ENCODE peak calls at places on chromosomes 4 and X, in seven cellular contexts. Y is heart left ventricle, T is RWPE2, V is heart right ventricle, D is PC-3, P is adipocyte, A is left ventricle myocardium inferior. M is an unnamed sample.

GRCh38 chr4:38681283-38682066 is 17.5 kb downstream of the KLF3 start:
- DNase-seq in V (no peak), Y (peak; percentile 40), T (no peak), D (no peak), A (no peak), P (no peak), M (no peak)

GRCh38 chr4:161916010-161916409 is 247.8 kb downstream of the FSTL5 start:
- DNase-seq in Y (no peak), V (no peak), A (no peak), P (no peak), D (no peak), T (no peak), M (no peak)

GRCh38 chrX:130575831-130576404 is 174.1 kb downstream of the RBMX2 start:
- DNase-seq in T (no peak), V (peak; percentile 4), Y (peak; percentile 38), P (peak; percentile 64), D (peak; percentile 56), A (peak; percentile 15), M (no peak)

GRCh38 chr4:46818604-46819003 is 90.4 kb downstream of the COX7B2 start:
- DNase-seq in A (no peak), T (no peak), P (no peak), D (peak; percentile 30), Y (no peak), V (no peak), M (no peak)

GRCh38 chr4:170675568-170676262 is 586.0 kb upstream of the AADAT start:
- DNase-seq in V (no peak), P (peak; percentile 11), A (no peak), D (peak; percentile 7), Y (no peak), T (no peak), M (no peak)

GRCh38 chrX:86148024-86148511 is at the start of gene DACH2:
- DNase-seq in D (peak; percentile 54), V (peak; percentile 55), P (peak; percentile 66), A (peak; percentile 64), Y (peak; percentile 66), T (no peak), M (no peak)

GRCh38 chr4:54109226-54110018 is 9.5 kb downstream of the GSX2 start:
- DNase-seq in D (no peak), P (no peak), Y (no peak), A (no peak), T (no peak), V (no peak), M (no peak)

GRCh38 chr4:130395871-130396270 is 1299.9 kb downstream of the C4orf33 start:
- DNase-seq in Y (no peak), V (no peak), D (peak; percentile 73), T (no peak), P (peak; percentile 84), A (no peak), M (no peak)

GRCh38 chr4:76420901-76421581 is at the start of gene CCDC158:
- DNase-seq in P (peak; percentile 36), V (peak; percentile 5), D (no peak), A (peak; percentile 19), T (no peak), Y (peak; percentile 31), M (no peak)

GRCh38 chr4:83043801-83044407 is 8.9 kb downstream of the COPS4 start:
- DNase-seq in A (no peak), V (no peak), Y (no peak), P (peak; percentile 73), T (no peak), D (peak; percentile 42), M (no peak)

GRCh38 chr4:98659106-98659592 is 738 bp upstream of the TSPAN5 start:
- DNase-seq in V (no peak), A (no peak), D (peak; percentile 30), P (peak; percentile 55), T (no peak), Y (no peak), M (no peak)

GRCh38 chr4:156773648-156774357 is 197.8 kb downstream of the PDGFC start:
- DNase-seq in A (no peak), Y (no peak), P (no peak), D (peak; percentile 63), T (no peak), V (no peak), M (no peak)

GRCh38 chr4:80343887-80344286 is 8.4 kb downstream of the CFAP299 start:
- DNase-seq in A (no peak), V (no peak), T (no peak), P (no peak), Y (no peak), D (no peak), M (no peak)

GRCh38 chr4:48243897-48244296 is 25.7 kb downstream of the TEC start:
- DNase-seq in V (no peak), Y (no peak), D (no peak), A (no peak), P (peak; percentile 34), T (no peak), M (no peak)

GRCh38 chrX:110021180-110022022 is 18.5 kb downstream of the TMEM164 start:
- DNase-seq in V (peak; percentile 25), P (peak; percentile 59), Y (peak; percentile 37), D (no peak), T (no peak), A (peak; percentile 19), M (no peak)

GRCh38 chr4:147233-147632 is 22.9 kb downstream of the ZNF718 start:
- DNase-seq in D (no peak), A (no peak), V (no peak), T (no peak), P (no peak), Y (no peak), M (no peak)

DNA sequence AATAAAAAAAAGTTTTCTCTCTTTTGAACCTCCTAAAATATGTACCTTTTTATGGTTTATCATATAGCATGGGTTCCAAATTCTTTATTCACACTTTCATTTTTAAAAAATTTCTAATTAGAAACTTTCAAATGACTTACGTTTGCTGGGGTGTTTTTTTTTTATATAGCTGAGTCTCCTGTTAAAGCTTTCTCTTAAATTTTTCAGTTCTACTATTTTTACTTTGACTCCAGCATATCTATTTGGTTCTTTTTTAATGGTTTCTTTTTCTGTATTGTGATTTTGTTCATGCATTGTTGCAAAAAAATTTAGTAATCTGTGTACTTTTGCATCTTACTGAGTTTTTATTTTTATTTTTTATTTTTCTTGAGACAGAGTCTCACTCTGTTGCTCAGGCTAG is 22.3 kb downstream of the ZNF718 start:
- DNase-seq in D (no peak), P (no peak), T (no peak), A (no peak), Y (no peak), V (no peak), M (no peak)
- H3K9me3 ChIP-seq in D (peaks cover 37% of the 10 kb centered on the region), P (peaks cover 100% of the 10 kb centered on the region), T (peaks cover 48% of the 10 kb centered on the region), A (peaks cover 100% of the 10 kb centered on the region), Y (peaks cover 77% of the 10 kb centered on the region), V (peaks cover 96% of the 10 kb centered on the region), M (peaks cover 60% of the 10 kb centered on the region)

DNA sequence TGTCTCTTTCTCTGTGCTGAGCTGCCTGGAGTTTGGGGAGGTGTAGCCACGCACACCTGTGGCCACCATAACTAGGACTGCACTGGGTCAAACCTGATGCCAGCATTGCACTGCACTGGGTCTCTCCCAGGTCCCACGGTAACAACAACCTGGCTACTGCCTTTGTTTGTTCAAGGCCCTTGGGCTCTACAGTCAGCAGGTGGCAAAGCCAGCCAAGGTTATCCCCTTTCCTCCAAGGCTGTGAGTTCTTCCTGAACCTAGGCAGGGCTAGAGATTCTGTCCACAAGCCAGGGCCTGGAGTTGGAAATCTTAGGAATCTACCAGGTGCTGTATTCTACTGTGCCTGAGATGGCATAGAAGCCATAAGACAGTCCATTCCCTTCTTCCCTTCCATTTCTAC is 126.7 kb upstream of the MAGEE2 start:
- DNase-seq in D (no peak), V (no peak), T (no peak), P (no peak), Y (no peak), A (no peak), M (no peak)
- H3K9me3 ChIP-seq in D (no peaks in the 10 kb centered on the region), V (no peaks in the 10 kb centered on the region), T (no peaks in the 10 kb centered on the region), P (peaks cover 23% of the 10 kb centered on the region), Y (no peaks in the 10 kb centered on the region), A (no peaks in the 10 kb centered on the region), M (no peaks in the 10 kb centered on the region)

GRCh38 chr4:11719879-11720278 is 291.2 kb upstream of the HS3ST1 start:
- DNase-seq in P (no peak), Y (peak; percentile 19), T (no peak), V (no peak), D (no peak), A (no peak), M (no peak)

GRCh38 chr4:11722218-11722617 is 293.5 kb upstream of the HS3ST1 start:
- DNase-seq in D (peak; percentile 25), P (no peak), Y (no peak), T (no peak), A (no peak), V (no peak), M (no peak)

GRCh38 chr4:11715753-11716521 is 287.2 kb upstream of the HS3ST1 start:
- DNase-seq in Y (no peak), P (no peak), T (no peak), V (no peak), A (no peak), D (no peak), M (no peak)

GRCh38 chr4:11724731-11725130 is 296.0 kb upstream of the HS3ST1 start:
- DNase-seq in V (no peak), P (peak; percentile 67), A (no peak), D (peak; percentile 82), Y (no peak), T (no peak), M (no peak)

DNA sequence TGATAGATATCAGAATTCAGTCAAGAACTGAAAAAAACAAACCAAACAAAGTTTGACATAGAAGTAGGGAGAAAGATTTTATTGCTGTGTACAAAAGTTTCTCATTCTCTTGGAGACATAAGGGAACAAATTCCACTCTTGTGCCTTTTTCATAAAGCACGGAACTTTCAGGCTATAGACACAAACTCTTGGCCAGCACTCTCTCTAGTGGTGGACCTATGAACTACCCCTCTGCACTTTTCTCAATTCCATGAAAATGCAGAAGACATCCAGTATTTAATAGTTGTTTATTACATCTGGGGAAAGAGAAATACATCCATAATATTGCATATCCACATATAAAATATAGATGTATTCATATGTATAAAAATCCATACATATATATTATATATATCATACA is 291.6 kb upstream of the HS3ST1 start:
- DNase-seq in D (peak; percentile 67), A (no peak), V (peak; percentile 7), T (no peak), P (peak; percentile 81), Y (no peak), M (no peak)
- H3K9me3 ChIP-seq in D (no peaks in the 10 kb centered on the region), A (no peaks in the 10 kb centered on the region), V (no peaks in the 10 kb centered on the region), T (no peaks in the 10 kb centered on the region), P (no peaks in the 10 kb centered on the region), Y (no peaks in the 10 kb centered on the region), M (no peaks in the 10 kb centered on the region)

GRCh38 chrX:155761185-155761584 is 120.0 kb upstream of the VAMP7 start:
- DNase-seq in T (no peak), A (no peak), Y (no peak), P (no peak), V (no peak), D (no peak), M (no peak)

GRCh38 chrX:155751131-155751530 is 130.0 kb upstream of the VAMP7 start:
- DNase-seq in D (no peak), Y (no peak), P (no peak), A (no peak), V (no peak), T (no peak), M (no peak)

GRCh38 chrX:155757366-155757765 is 123.8 kb upstream of the VAMP7 start:
- DNase-seq in Y (no peak), D (no peak), V (no peak), A (no peak), P (no peak), T (no peak), M (no peak)

GRCh38 chrX:155755706-155756337 is 125.3 kb upstream of the VAMP7 start:
- DNase-seq in P (no peak), Y (no peak), V (no peak), A (no peak), D (no peak), T (no peak), M (no peak)
- H3K9me3 ChIP-seq in P (no peaks in the 10 kb centered on the region), Y (no peaks in the 10 kb centered on the region), V (no peaks in the 10 kb centered on the region), A (no peaks in the 10 kb centered on the region), D (no peaks in the 10 kb centered on the region), T (no peaks in the 10 kb centered on the region), M (no peaks in the 10 kb centered on the region)

GRCh38 chr4:185796176-185796575 is 15.8 kb downstream of the SORBS2 start:
- DNase-seq in A (no peak), V (no peak), T (no peak), Y (no peak), P (no peak), D (no peak), M (no peak)
- H3K9me3 ChIP-seq in A (no peaks in the 10 kb centered on the region), V (no peaks in the 10 kb centered on the region), T (no peaks in the 10 kb centered on the region), Y (no peaks in the 10 kb centered on the region), P (peaks cover 5% of the 10 kb centered on the region), D (no peaks in the 10 kb centered on the region), M (no peaks in the 10 kb centered on the region)